ENCODE peak calls at places on chromosomes 5 and 9, in four cellular contexts. M is iris pigment epithelial cell; P is HT-29; A is activated CD4-positive, alpha-beta T cell treated with anti-CD3 and anti-CD28 coated beads, Interleukin-2, amount 10 ng/mL, durations not matched to agents 7 days and 5 days. N is an unnamed sample.

GRCh38 chr9:134422301-134422700 is 96.0 kb downstream of the RXRA start:
- DNase-seq in M (no peak), P (no peak), A (no peak), N (no peak)

GRCh38 chr9:113503131-113503541 is 39.6 kb downstream of the RGS3 start:
- DNase-seq in M (no peak), P (no peak), A (no peak), N (no peak)

GRCh38 chr9:20405086-20405485 is 217.2 kb downstream of the MLLT3 start:
- DNase-seq in M (peak), P (no peak), A (no peak), N (no peak)

GRCh38 chr9:36671561-36671960 is 98.9 kb downstream of the MELK start:
- DNase-seq in M (no peak), P (no peak), A (no peak), N (no peak)

GRCh38 chr9:114388764-114389375 is 1.1 kb upstream of the AKNA start:
- DNase-seq in M (no peak), P (no peak), A (no peak), N (no peak)

GRCh38 chr9:100601216-100601615 is 23.3 kb downstream of the CAVIN4 start:
- DNase-seq in M (peak), P (peak), A (peak), N (peak)

GRCh38 chr5:7850533-7851239 is at the start of gene CFAP90:
- DNase-seq in M (peak), P (no peak), A (peak), N (peak)

GRCh38 chr5:126806-127205 is 34.8 kb downstream of the PLEKHG4B start:
- DNase-seq in M (no peak), P (no peak), A (no peak), N (no peak)

GRCh38 chr9:130675396-130675795 is 11.0 kb downstream of the PRDM12 start:
- DNase-seq in M (no peak), P (no peak), A (no peak), N (no peak)

GRCh38 chr9:38280251-38280800 is 112.2 kb upstream of the ALDH1B1 start:
- DNase-seq in M (no peak), P (no peak), A (no peak), N (no peak)

GRCh38 chr9:120910643-120911042 is 16.0 kb downstream of the TRAF1 start:
- DNase-seq in M (no peak), P (no peak), A (no peak), N (no peak)

GRCh38 chr9:137310190-137311052 is 8.3 kb upstream of the NRARP start:
- DNase-seq in M (no peak), P (peak), A (no peak), N (no peak)

GRCh38 chr5:79771387-79771786 is 81.8 kb downstream of the CMYA5 start:
- DNase-seq in M (peak), P (no peak), A (no peak), N (no peak)

GRCh38 chr5:141762316-141762715 is 80.3 kb upstream of the ARAP3 start:
- DNase-seq in M (no peak), P (no peak), A (no peak), N (no peak)

GRCh38 chr5:57937025-57937424 is 454.4 kb upstream of the ACTBL2 start:
- DNase-seq in M (peak), P (no peak), A (no peak), N (no peak)

GRCh38 chr5:151624486-151624885 is 33.4 kb upstream of the FAT2 start:
- DNase-seq in M (no peak), P (no peak), A (no peak), N (no peak)

GRCh38 chr5:98722188-98722587 is 51.3 kb upstream of the RGMB start:
- DNase-seq in M (peak), P (no peak), A (no peak), N (no peak)

GRCh38 chr5:68176802-68177479 is 38.6 kb upstream of the PIK3R1 start:
- DNase-seq in M (no peak), P (no peak), A (no peak), N (no peak)

GRCh38 chr9:1732670-1733069 is 282.5 kb upstream of the SMARCA2 start:
- DNase-seq in M (no peak), P (peak), A (no peak), N (no peak)

GRCh38 chr5:141778211-141778610 is 96.2 kb upstream of the ARAP3 start:
- DNase-seq in M (peak), P (no peak), A (no peak), N (no peak)

GRCh38 chr5:100595152-100595811 is 60.1 kb downstream of the FAM174A start:
- DNase-seq in M (peak), P (peak), A (no peak), N (no peak)

GRCh38 chr5:144697847-144698262 is 527.2 kb downstream of the KCTD16 start:
- DNase-seq in M (peak), P (no peak), A (no peak), N (no peak)

GRCh38 chr9:124342946-124343485 is 72.2 kb downstream of the PSMB7 start:
- DNase-seq in M (peak), P (no peak), A (no peak), N (no peak)

GRCh38 chr9:116154976-116155699 is 1.5 kb downstream of the PAPPA start:
- DNase-seq in M (peak), P (no peak), A (no peak), N (no peak)

GRCh38 chr5:96943829-96944228 is 7.9 kb downstream of the LNPEP start:
- DNase-seq in M (no peak), P (no peak), A (no peak), N (no peak)

GRCh38 chr5:75281716-75282465 is 45.2 kb upstream of the ANKRD31 start:
- DNase-seq in M (peak), P (no peak), A (no peak), N (no peak)

N was measured in activated naive CD4-positive, alpha-beta T cell treated with anti-CD3 and anti-CD28 coated beads, Interleukin-2, amount 10 ng/mL, durations not matched to agents 7 days and 5 days.